ENCODE peak calls at places on chromosomes 4 and X, in six cellular contexts. One of them, this sample, is unnamed.
A peak's percentile ranks its signal among the peaks of the same experiment; 100 is the strongest.

GRCh38 chrX:153746359-153746758 is 17.7 kb upstream of the PLXNB3 start:
- DNase-seq in SK-N-SH: no peak
- DNase-seq in K562: no peak
- DNase-seq in HepG2: no peak
- DNase-seq in GM12878: no peak
- DNase-seq in H1: no peak
- DNase-seq in this sample: no peak

GRCh38 chrX:75365243-75365975 is 91.5 kb downstream of the UPRT start:
- DNase-seq in SK-N-SH: no peak
- DNase-seq in K562: no peak
- DNase-seq in HepG2: no peak
- DNase-seq in GM12878: no peak
- DNase-seq in H1: no peak
- DNase-seq in this sample: no peak

GRCh38 chr4:126269106-126269505 is 954.4 kb downstream of the FAT4 start:
- DNase-seq in SK-N-SH: no peak
- DNase-seq in K562: no peak
- DNase-seq in HepG2: no peak
- DNase-seq in GM12878: no peak
- DNase-seq in H1: no peak
- DNase-seq in this sample: no peak

GRCh38 chr4:27407616-27408015 is 547.0 kb downstream of the STIM2 start:
- DNase-seq in SK-N-SH: no peak
- DNase-seq in K562: no peak
- DNase-seq in HepG2: no peak
- DNase-seq in GM12878: no peak
- DNase-seq in H1: no peak
- DNase-seq in this sample: no peak

GRCh38 chr4:107392951-107393350 is 327.1 kb downstream of the PAPSS1 start:
- DNase-seq in SK-N-SH: peak; percentile 30
- DNase-seq in K562: no peak
- DNase-seq in HepG2: no peak
- DNase-seq in GM12878: no peak
- DNase-seq in H1: no peak
- DNase-seq in this sample: no peak

GRCh38 chrX:40155617-40156471 is 58.1 kb upstream of the BCOR start:
- DNase-seq in SK-N-SH: peak; percentile 64
- DNase-seq in K562: peak; percentile 51
- DNase-seq in HepG2: no peak
- DNase-seq in GM12878: no peak
- DNase-seq in H1: peak; percentile 48
- DNase-seq in this sample: no peak

GRCh38 chr4:10160280-10160856 is 43.8 kb upstream of the WDR1 start:
- DNase-seq in SK-N-SH: no peak
- DNase-seq in K562: peak; percentile 39
- DNase-seq in HepG2: peak; percentile 18
- DNase-seq in GM12878: no peak
- DNase-seq in H1: no peak
- DNase-seq in this sample: no peak

GRCh38 chrX:64885850-64886249 is 90.4 kb downstream of the ZC4H2 start:
- DNase-seq in SK-N-SH: peak; percentile 21
- DNase-seq in K562: peak; percentile 31
- DNase-seq in HepG2: no peak
- DNase-seq in GM12878: no peak
- DNase-seq in H1: peak; percentile 51
- DNase-seq in this sample: peak; percentile 14

GRCh38 chr4:69710580-69710979 is 49.8 kb downstream of the SULT1B1 start:
- DNase-seq in SK-N-SH: no peak
- DNase-seq in K562: no peak
- DNase-seq in HepG2: no peak
- DNase-seq in GM12878: no peak
- DNase-seq in H1: no peak
- DNase-seq in this sample: no peak

GRCh38 chrX:17414057-17414658 is 39.2 kb downstream of the NHS start:
- DNase-seq in SK-N-SH: no peak
- DNase-seq in K562: no peak
- DNase-seq in HepG2: no peak
- DNase-seq in GM12878: no peak
- DNase-seq in H1: no peak
- DNase-seq in this sample: no peak

GRCh38 chrX:46758163-46758955 is 559 bp downstream of the SLC9A7 start:
- DNase-seq in SK-N-SH: peak; percentile 5
- DNase-seq in K562: no peak
- DNase-seq in HepG2: no peak
- DNase-seq in GM12878: no peak
- DNase-seq in H1: peak; percentile 48
- DNase-seq in this sample: no peak

GRCh38 chr4:25900310-25900709 is 13.7 kb upstream of the SMIM20 start:
- DNase-seq in SK-N-SH: no peak
- DNase-seq in K562: no peak
- DNase-seq in HepG2: no peak
- DNase-seq in GM12878: no peak
- DNase-seq in H1: no peak
- DNase-seq in this sample: no peak

GRCh38 chr4:26161030-26161824 is 159.6 kb upstream of the RBPJ start:
- DNase-seq in SK-N-SH: peak; percentile 58
- DNase-seq in K562: no peak
- DNase-seq in HepG2: peak; percentile 29
- DNase-seq in GM12878: no peak
- DNase-seq in H1: no peak
- DNase-seq in this sample: no peak

GRCh38 chr4:146969126-146969525 is 23.5 kb upstream of the TTC29 start:
- DNase-seq in SK-N-SH: no peak
- DNase-seq in K562: no peak
- DNase-seq in HepG2: no peak
- DNase-seq in GM12878: no peak
- DNase-seq in H1: no peak
- DNase-seq in this sample: no peak

GRCh38 chr4:101114936-101115372 is 232.4 kb downstream of the PPP3CA start:
- DNase-seq in SK-N-SH: no peak
- DNase-seq in K562: no peak
- DNase-seq in HepG2: peak; percentile 99
- DNase-seq in GM12878: no peak
- DNase-seq in H1: no peak
- DNase-seq in this sample: no peak

GRCh38 chr4:101230806-101231426 is 116.4 kb downstream of the PPP3CA start:
- DNase-seq in SK-N-SH: no peak
- DNase-seq in K562: no peak
- DNase-seq in HepG2: no peak
- DNase-seq in GM12878: no peak
- DNase-seq in H1: no peak
- DNase-seq in this sample: no peak

GRCh38 chr4:110865611-110866254 is 242.9 kb upstream of the PITX2 start:
- DNase-seq in SK-N-SH: no peak
- DNase-seq in K562: no peak
- DNase-seq in HepG2: no peak
- DNase-seq in GM12878: no peak
- DNase-seq in H1: no peak
- DNase-seq in this sample: no peak

GRCh38 chr4:156113138-156113537 is 159.5 kb upstream of the CTSO start:
- DNase-seq in SK-N-SH: no peak
- DNase-seq in K562: no peak
- DNase-seq in HepG2: no peak
- DNase-seq in GM12878: no peak
- DNase-seq in H1: no peak
- DNase-seq in this sample: no peak

GRCh38 chr4:78864405-78865024 is 74.7 kb downstream of the PAQR3 start:
- DNase-seq in SK-N-SH: peak; percentile 34
- DNase-seq in K562: peak; percentile 45
- DNase-seq in HepG2: peak; percentile 74
- DNase-seq in GM12878: peak; percentile 44
- DNase-seq in H1: no peak
- DNase-seq in this sample: peak; percentile 56

GRCh38 chr4:52234539-52235174 is 183.6 kb downstream of the SPATA18 start:
- DNase-seq in SK-N-SH: peak; percentile 38
- DNase-seq in K562: no peak
- DNase-seq in HepG2: peak; percentile 50
- DNase-seq in GM12878: no peak
- DNase-seq in H1: no peak
- DNase-seq in this sample: no peak
- TF ChIP-seq GABPA in SK-N-SH: no peak
- TF ChIP-seq GABPA in K562: no peak
- TF ChIP-seq GABPA in HepG2: no peak
- TF ChIP-seq GABPA in GM12878: no peak
- TF ChIP-seq GABPA in H1: no peak
- TF ChIP-seq GABPA in this sample: no peak

GRCh38 chrX:8967471-8967870 is 66.5 kb downstream of the FAM9B start:
- DNase-seq in SK-N-SH: no peak
- DNase-seq in K562: no peak
- DNase-seq in HepG2: no peak
- DNase-seq in GM12878: no peak
- DNase-seq in H1: no peak
- DNase-seq in this sample: no peak

DNA sequence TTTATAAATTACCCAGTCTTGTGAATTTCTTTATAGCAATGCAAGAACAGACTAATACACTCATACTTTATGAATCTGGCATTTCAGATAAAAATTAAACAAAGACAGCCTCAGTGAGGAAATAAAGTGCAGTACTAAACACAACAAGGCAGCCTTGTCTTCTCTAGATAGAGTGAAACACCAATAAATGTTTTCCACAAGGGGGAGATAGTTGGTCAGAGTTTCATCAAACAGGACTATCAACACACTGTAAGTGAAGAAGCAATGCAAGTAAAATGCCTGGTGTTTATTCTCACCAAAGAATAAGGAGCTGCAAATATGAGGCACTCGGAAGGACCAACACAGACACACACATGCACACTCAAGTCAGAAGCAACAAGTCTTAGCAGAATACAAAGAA is 62.8 kb downstream of the FAM9B start:
- DNase-seq in SK-N-SH: peak; percentile 10
- DNase-seq in K562: no peak
- DNase-seq in HepG2: peak; percentile 39
- DNase-seq in GM12878: no peak
- DNase-seq in H1: no peak
- DNase-seq in this sample: peak; percentile 23
- TF ChIP-seq POLR2AphosphoS5 in SK-N-SH: no peak
- TF ChIP-seq POLR2AphosphoS5 in K562: no peak
- TF ChIP-seq POLR2AphosphoS5 in HepG2: no peak
- TF ChIP-seq POLR2AphosphoS5 in GM12878: no peak
- TF ChIP-seq POLR2AphosphoS5 in H1: no peak
- TF ChIP-seq POLR2AphosphoS5 in this sample: no peak

GRCh38 chrX:16143968-16144367 is 20.6 kb downstream of the GRPR start:
- DNase-seq in SK-N-SH: no peak
- DNase-seq in K562: no peak
- DNase-seq in HepG2: no peak
- DNase-seq in GM12878: no peak
- DNase-seq in H1: no peak
- DNase-seq in this sample: no peak
- TF ChIP-seq GABPA in SK-N-SH: no peak
- TF ChIP-seq GABPA in K562: no peak
- TF ChIP-seq GABPA in HepG2: no peak
- TF ChIP-seq GABPA in GM12878: no peak
- TF ChIP-seq GABPA in H1: no peak
- TF ChIP-seq GABPA in this sample: no peak

DNA sequence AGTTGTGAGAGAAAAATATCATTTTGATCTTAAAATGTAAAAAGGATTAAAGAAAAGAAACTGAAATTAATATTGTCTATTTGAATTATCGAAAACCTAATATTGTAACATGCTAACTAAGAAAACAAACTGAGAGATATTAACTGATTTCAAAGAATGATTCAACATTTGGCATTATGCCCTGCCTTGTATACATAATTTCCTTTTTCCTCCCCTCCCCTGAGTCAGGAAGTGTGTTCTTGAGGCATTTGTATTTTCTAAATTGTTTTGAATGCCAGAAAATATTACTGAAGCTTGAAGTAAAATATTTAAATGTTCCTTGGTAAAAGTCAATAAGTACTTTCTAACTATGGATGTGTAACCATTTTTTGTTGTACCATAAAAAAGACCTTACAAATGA is 49.4 kb downstream of the RPS6KA3 start:
- DNase-seq in SK-N-SH: no peak
- DNase-seq in K562: no peak
- DNase-seq in HepG2: no peak
- DNase-seq in GM12878: no peak
- DNase-seq in H1: no peak
- DNase-seq in this sample: no peak
- TF ChIP-seq POLR2AphosphoS5 in SK-N-SH: no peak
- TF ChIP-seq POLR2AphosphoS5 in K562: no peak
- TF ChIP-seq POLR2AphosphoS5 in HepG2: no peak
- TF ChIP-seq POLR2AphosphoS5 in GM12878: no peak
- TF ChIP-seq POLR2AphosphoS5 in H1: no peak
- TF ChIP-seq POLR2AphosphoS5 in this sample: no peak

DNA sequence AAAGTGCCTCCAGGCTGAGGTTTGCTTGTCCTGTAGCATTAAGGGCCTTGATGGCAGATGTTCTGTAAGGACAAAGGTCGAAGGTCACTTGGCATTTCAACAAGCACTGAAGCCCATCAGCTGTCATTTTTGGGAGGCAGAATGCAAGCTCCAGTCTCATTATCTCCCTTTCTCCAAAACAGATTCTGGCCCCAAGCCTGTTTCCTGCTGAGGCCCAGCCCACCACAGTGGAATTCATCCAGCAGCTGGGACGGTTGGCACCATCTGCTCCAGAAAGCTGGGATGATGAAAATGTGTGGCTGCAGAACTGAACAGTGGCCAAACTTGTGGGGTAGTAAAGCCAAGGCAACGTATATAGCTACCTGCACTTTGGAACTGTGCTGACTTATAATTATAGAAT is 17.7 kb upstream of the PPEF2 start:
- DNase-seq in SK-N-SH: no peak
- DNase-seq in K562: no peak
- DNase-seq in HepG2: no peak
- DNase-seq in GM12878: no peak
- DNase-seq in H1: no peak
- DNase-seq in this sample: no peak
- TF ChIP-seq GABPA in SK-N-SH: no peak
- TF ChIP-seq GABPA in K562: no peak
- TF ChIP-seq GABPA in HepG2: no peak
- TF ChIP-seq GABPA in GM12878: no peak
- TF ChIP-seq GABPA in H1: no peak
- TF ChIP-seq GABPA in this sample: no peak